ENCODE peak calls at places on chromosomes 7 and 10, in ten cellular contexts. P, D, U, S, W, V, Y, X, Z and F are unnamed samples.

GRCh38 chr7:101743241-101743994 is 74.0 kb upstream of the CUX1 start:
- DNase-seq in P (peak), D (peak), U (peak), S (peak), W (peak), V (no peak), Y (peak), X (peak), Z (peak), F (no peak)

GRCh38 chr7:97680622-97681021 is 51.3 kb upstream of the TAC1 start:
- DNase-seq in P (no peak), D (no peak), U (no peak), S (no peak), W (no peak), V (no peak), Y (no peak), X (no peak), Z (no peak), F (no peak)

GRCh38 chr10:43969506-43969905 is 320.8 kb upstream of the ZNF32 start:
- DNase-seq in P (peak), D (no peak), U (no peak), S (no peak), W (no peak), V (no peak), Y (no peak), X (no peak), Z (no peak), F (no peak)

GRCh38 chr7:21603477-21603876 is 60.6 kb downstream of the DNAH11 start:
- DNase-seq in P (no peak), D (no peak), U (no peak), S (no peak), W (no peak), V (no peak), Y (no peak), X (no peak), Z (no peak), F (no peak)

GRCh38 chr7:155997431-155998327 is 185.4 kb upstream of the SHH start:
- DNase-seq in P (no peak), D (no peak), U (no peak), S (no peak), W (no peak), V (no peak), Y (peak), X (no peak), Z (no peak), F (no peak)

GRCh38 chr10:7492660-7493046 is 81.8 kb upstream of the SFMBT2 start:
- DNase-seq in P (no peak), D (no peak), U (no peak), S (no peak), W (no peak), V (no peak), Y (no peak), X (no peak), Z (no peak), F (no peak)

GRCh38 chr7:20653636-20654035 is 38.2 kb downstream of the ABCB5 start:
- DNase-seq in P (no peak), D (no peak), U (no peak), S (no peak), W (peak), V (no peak), Y (no peak), X (no peak), Z (no peak), F (no peak)

GRCh38 chr10:125212150-125212809 is 51.9 kb upstream of the CTBP2 start:
- DNase-seq in P (no peak), D (no peak), U (no peak), S (no peak), W (no peak), V (no peak), Y (no peak), X (no peak), Z (no peak), F (no peak)

GRCh38 chr7:90594791-90595317 is 1.3 kb upstream of the CDK14 start:
- DNase-seq in P (no peak), D (peak), U (peak), S (no peak), W (peak), V (no peak), Y (no peak), X (peak), Z (peak), F (peak)

GRCh38 chr10:71522438-71523144 is 125.9 kb downstream of the CDH23 start:
- DNase-seq in P (no peak), D (peak), U (peak), S (no peak), W (peak), V (no peak), Y (no peak), X (no peak), Z (no peak), F (no peak)

GRCh38 chr10:84333864-84334451 is 5.6 kb downstream of the CCSER2 start:
- DNase-seq in P (no peak), D (no peak), U (no peak), S (peak), W (peak), V (no peak), Y (no peak), X (no peak), Z (no peak), F (no peak)

GRCh38 chr10:68079434-68079833 is 4.4 kb upstream of the HERC4 start:
- DNase-seq in P (no peak), D (no peak), U (no peak), S (no peak), W (no peak), V (no peak), Y (no peak), X (no peak), Z (no peak), F (no peak)

GRCh38 chr10:12717981-12718707 is 283.4 kb downstream of the CCDC3 start:
- DNase-seq in P (no peak), D (no peak), U (peak), S (no peak), W (peak), V (no peak), Y (no peak), X (no peak), Z (no peak), F (no peak)

GRCh38 chr10:87053121-87053520 is 33.0 kb downstream of the FAM25A start:
- DNase-seq in P (no peak), D (no peak), U (no peak), S (no peak), W (no peak), V (no peak), Y (peak), X (peak), Z (no peak), F (peak)

GRCh38 chr10:119306514-119306951 is 99.2 kb downstream of the GRK5 start:
- DNase-seq in P (peak), D (peak), U (no peak), S (peak), W (no peak), V (no peak), Y (peak), X (no peak), Z (no peak), F (no peak)

GRCh38 chr7:32142649-32143048 is 72.4 kb upstream of the PDE1C start:
- DNase-seq in P (no peak), D (no peak), U (no peak), S (no peak), W (no peak), V (no peak), Y (no peak), X (no peak), Z (no peak), F (no peak)

GRCh38 chr10:18421726-18422293 is 229.6 kb downstream of the NSUN6 start:
- DNase-seq in P (no peak), D (no peak), U (no peak), S (no peak), W (no peak), V (no peak), Y (no peak), X (no peak), Z (no peak), F (no peak)

GRCh38 chr10:113062977-113063967 is 113.2 kb downstream of the TCF7L2 start:
- DNase-seq in P (no peak), D (no peak), U (peak), S (no peak), W (peak), V (no peak), Y (no peak), X (no peak), Z (no peak), F (no peak)

GRCh38 chr7:101134399-101134980 is 7.6 kb downstream of the SERPINE1 start:
- DNase-seq in P (no peak), D (no peak), U (peak), S (no peak), W (no peak), V (no peak), Y (no peak), X (no peak), Z (no peak), F (no peak)

GRCh38 chr7:66279912-66280311 is 74.8 kb downstream of the TPST1 start:
- DNase-seq in P (no peak), D (no peak), U (no peak), S (no peak), W (no peak), V (no peak), Y (no peak), X (no peak), Z (no peak), F (no peak)

GRCh38 chr7:50335795-50336754 is 31.6 kb downstream of the IKZF1 start:
- DNase-seq in P (peak), D (no peak), U (no peak), S (peak), W (peak), V (no peak), Y (no peak), X (no peak), Z (no peak), F (no peak)

GRCh38 chr10:34504534-34504933 is 310.6 kb downstream of the PARD3 start:
- DNase-seq in P (no peak), D (peak), U (no peak), S (no peak), W (peak), V (peak), Y (peak), X (peak), Z (no peak), F (no peak)

DNA sequence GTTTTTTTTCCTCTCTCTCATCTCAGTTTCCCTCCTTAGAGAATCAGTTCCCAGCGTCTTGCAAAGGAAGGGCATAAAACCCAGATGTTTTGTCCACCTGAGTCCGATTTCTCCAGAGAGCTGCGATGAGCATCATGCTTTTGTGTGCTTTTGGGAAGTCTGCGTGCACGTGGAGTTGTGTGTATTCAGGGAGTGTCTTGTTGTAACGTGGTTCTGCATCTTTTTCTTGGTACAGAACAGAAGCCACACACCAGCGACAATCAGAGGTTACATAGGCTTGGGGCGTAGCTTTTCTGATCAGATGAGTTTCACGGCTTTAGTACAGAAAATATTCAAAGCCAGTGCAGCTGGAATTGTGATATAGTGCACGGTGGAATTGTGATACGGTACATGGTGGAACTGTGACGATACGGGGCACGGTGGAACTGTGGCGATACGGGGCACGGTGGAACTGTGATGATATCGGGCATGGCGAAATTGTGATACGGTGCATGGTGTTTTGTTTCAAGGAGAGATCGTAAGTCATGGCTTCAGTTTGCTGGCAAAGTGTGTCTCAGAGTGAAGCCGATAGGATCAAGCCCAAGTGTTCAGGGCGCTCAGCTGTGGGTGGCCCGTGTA is 32.8 kb downstream of the FOXK1 start:
- DNase-seq in P (no peak), D (no peak), U (no peak), S (no peak), W (no peak), V (no peak), Y (no peak), X (no peak), Z (no peak), F (no peak)
- H3K4me3 ChIP-seq in P (peak), D (no peak), U (no peak), S (no peak), W (no peak), V (no peak), Y (no peak), X (no peak), Z (no peak), F (no peak)

DNA sequence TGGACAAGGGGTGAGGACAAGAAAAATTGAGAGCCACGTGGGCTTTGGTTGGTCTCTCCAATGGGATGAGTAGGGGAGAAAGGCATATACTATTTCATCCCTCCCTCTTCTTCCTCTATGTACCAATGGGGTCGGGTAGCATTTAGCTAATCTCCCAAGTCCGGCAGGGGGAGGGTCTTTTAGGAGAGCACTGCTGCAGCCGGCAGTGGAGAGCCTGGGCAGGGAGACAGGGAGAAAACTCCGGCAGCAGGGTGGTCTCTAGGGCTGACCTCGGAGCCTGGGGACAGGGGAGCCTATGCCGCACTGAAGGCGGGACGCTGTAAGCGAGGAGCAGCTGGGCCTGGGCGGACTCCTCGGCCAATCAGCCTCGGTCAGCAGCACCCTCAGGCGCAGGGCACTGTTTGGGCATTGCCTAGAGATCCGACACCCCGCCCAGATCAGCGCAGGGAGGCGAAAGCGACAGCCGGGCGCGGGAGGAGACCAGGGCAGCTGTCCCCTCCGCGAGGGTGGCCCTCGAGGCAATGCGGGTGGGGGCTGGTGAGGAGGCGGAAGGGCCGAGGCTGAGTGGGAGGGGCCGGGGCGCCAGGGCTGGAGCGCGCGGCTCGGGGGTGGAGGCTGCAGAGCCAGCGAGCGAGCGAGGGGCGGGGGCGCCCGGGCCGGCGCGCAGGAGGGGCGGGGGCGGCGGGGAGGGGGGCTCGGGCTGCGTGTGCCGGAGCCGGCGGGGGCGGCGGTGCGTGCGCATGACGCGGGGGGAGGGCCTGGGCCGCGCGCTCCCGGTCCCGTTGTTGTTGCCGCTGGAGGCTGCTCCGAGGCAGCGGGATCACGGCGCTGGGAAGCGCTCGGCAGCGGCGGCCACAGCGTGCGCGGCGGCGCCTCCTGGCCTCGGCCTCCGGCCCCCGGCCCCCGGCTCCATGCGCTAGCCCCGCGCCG is at the start of gene AGAP3:
- DNase-seq in P (peak), D (peak), U (peak), S (peak), W (peak), V (peak), Y (peak), X (peak), Z (peak), F (peak)
- H3K27ac ChIP-seq in P (peak), D (peak), U (peak), S (peak), W (peak), V (peak), Y (peak), X (peak), Z (peak), F (peak)

DNA sequence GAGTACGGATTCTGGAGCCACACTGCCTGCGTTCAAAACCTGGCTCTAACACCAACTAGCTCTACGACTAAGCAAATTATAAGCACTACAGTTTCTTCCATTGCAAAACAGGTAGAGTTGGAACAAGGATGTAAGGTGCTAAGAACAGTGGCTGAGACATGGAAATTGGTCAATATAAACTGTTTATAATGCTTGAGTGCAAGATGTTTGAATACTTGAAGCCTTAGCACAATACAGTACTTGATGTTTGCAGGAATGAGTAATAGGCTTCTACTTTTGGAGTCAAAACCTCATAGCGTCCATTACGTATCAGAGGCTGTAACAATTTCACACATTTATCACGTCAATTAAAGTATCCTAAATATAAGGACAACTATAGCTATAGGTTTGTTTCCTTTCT is 6.9 kb downstream of the NT5C2 start:
- DNase-seq in P (no peak), D (no peak), U (no peak), S (no peak), W (no peak), V (no peak), Y (no peak), X (no peak), Z (no peak), F (no peak)
- H3K4me3 ChIP-seq in P (no peak), D (no peak), U (no peak), S (no peak), W (no peak), V (no peak), Y (no peak), X (no peak), Z (no peak), F (no peak)

GRCh38 chr10:91558473-91558872 is 74.4 kb downstream of the PPP1R3C start:
- DNase-seq in P (no peak), D (no peak), U (no peak), S (no peak), W (no peak), V (no peak), Y (no peak), X (no peak), Z (no peak), F (no peak)

GRCh38 chr10:91552706-91553105 is 80.2 kb downstream of the PPP1R3C start:
- DNase-seq in P (no peak), D (no peak), U (peak), S (no peak), W (peak), V (peak), Y (peak), X (peak), Z (no peak), F (no peak)

GRCh38 chr10:91556691-91557529 is 76.0 kb downstream of the PPP1R3C start:
- DNase-seq in P (no peak), D (no peak), U (no peak), S (no peak), W (no peak), V (no peak), Y (peak), X (no peak), Z (no peak), F (no peak)

GRCh38 chr10:91557540-91558231 is 75.2 kb downstream of the PPP1R3C start:
- DNase-seq in P (no peak), D (no peak), U (no peak), S (no peak), W (no peak), V (no peak), Y (no peak), X (no peak), Z (no peak), F (no peak)

GRCh38 chr10:91555455-91555854 is 77.4 kb downstream of the PPP1R3C start:
- DNase-seq in P (no peak), D (no peak), U (no peak), S (no peak), W (no peak), V (no peak), Y (no peak), X (no peak), Z (no peak), F (no peak)
- H3K27ac ChIP-seq in P (no peak), D (no peak), U (no peak), S (no peak), W (no peak), V (no peak), Y (peak), X (no peak), Z (no peak), F (peak)

DNA sequence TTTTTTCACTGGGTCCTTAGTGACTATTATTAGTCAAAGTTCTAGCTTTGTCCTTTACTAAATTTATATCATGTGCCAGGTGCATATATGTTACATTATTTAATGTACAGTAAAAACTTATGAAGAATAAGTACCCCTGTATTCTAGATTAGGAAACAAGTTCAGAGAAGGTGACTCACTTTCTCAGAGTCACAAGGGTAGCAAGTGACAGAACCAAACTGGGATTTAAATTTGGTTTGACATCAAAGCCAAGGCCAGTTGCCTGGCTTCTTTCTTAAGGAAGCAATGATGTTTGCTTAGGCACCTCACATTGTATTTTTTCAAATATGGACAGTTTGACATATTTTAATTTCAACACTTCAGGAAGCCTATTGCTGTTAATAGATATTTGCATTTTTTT is 2.5 kb downstream of the LSM8 start:
- DNase-seq in P (no peak), D (no peak), U (no peak), S (no peak), W (no peak), V (no peak), Y (no peak), X (no peak), Z (no peak), F (no peak)
- H3K4me3 ChIP-seq in P (no peak), D (no peak), U (peak), S (no peak), W (no peak), V (no peak), Y (no peak), X (no peak), Z (no peak), F (no peak)

DNA sequence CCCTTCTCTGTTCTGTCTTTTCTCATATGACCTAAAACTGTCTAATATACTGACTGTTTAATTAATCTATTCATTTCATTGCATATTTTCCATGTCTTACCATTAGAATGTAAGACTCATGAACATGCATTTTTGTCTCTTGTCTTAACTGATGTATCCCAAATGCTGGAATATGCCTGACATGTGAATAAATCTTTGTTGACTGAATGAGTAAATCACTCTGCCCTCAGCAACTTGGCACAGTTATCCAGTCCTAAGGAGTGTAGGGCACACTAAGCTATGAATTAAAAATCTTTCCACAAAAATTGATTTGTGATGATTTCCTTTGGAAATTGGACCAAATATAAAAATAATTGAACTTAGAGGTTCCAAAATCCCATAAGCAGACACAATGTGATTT is 111.3 kb downstream of the ETV1 start:
- DNase-seq in P (no peak), D (no peak), U (no peak), S (no peak), W (no peak), V (no peak), Y (no peak), X (no peak), Z (no peak), F (no peak)
- H3K27ac ChIP-seq in P (no peak), D (no peak), U (no peak), S (no peak), W (no peak), V (no peak), Y (no peak), X (no peak), Z (no peak), F (no peak)

GRCh38 chr10:103197177-103197576 is 4.1 kb upstream of the NT5C2 start:
- DNase-seq in P (peak), D (peak), U (no peak), S (no peak), W (peak), V (peak), Y (peak), X (peak), Z (no peak), F (peak)
- H3K4me3 ChIP-seq in P (peak), D (no peak), U (no peak), S (no peak), W (no peak), V (peak), Y (no peak), X (no peak), Z (no peak), F (no peak)

DNA sequence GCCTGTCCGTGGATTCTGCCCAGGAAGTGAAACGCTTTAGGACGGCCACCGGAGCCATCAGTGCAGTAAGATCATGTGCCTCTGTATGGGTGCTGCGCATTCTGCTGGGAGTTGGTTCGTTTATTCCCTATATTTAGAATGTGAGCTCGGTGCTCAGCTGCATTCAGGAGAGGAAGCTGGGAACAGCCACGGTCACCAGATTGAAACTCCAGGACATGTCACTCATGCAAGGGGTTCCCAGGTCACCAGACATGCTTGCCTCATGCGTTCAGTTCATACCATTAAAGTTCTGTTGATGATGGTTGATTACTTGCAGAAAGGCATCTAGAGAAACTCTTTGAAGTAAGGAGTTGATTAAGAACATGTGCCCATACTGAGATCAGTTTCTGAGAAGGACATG is 78.1 kb downstream of the TRRAP start:
- DNase-seq in P (no peak), D (no peak), U (no peak), S (no peak), W (no peak), V (no peak), Y (no peak), X (no peak), Z (no peak), F (no peak)
- H3K27ac ChIP-seq in P (no peak), D (no peak), U (no peak), S (no peak), W (no peak), V (no peak), Y (no peak), X (peak), Z (no peak), F (no peak)